ENCODE peak calls at places on chromosomes 11 and 22, in four cellular contexts. K is amniotic stem cell, J is HuH-7, U is NCI-H69. V is an unnamed sample.

GRCh38 chr11:123681007-123681406 is 26.6 kb upstream of the SCN3B start:
- DNase-seq in K (no peak), U (no peak), J (no peak), V (no peak)

GRCh38 chr11:73401217-73401923 is 25.2 kb downstream of the RELT start:
- DNase-seq in U (no peak), K (no peak), J (no peak), V (no peak)

GRCh38 chr11:83508804-83509203 is 222.6 kb upstream of the CCDC90B start:
- DNase-seq in U (peak), K (no peak), J (peak), V (no peak)

GRCh38 chr22:41405588-41405987 is 23.8 kb downstream of the TEF start:
- DNase-seq in J (no peak), U (no peak), K (no peak), V (no peak)

GRCh38 chr11:1674194-1674878 is 22.7 kb upstream of the KRTAP5-6 start:
- DNase-seq in J (peak), K (no peak), U (no peak), V (no peak)

GRCh38 chr11:4704054-4704789 is at the start of gene MMP26:
- DNase-seq in J (no peak), K (no peak), U (peak), V (peak)

GRCh38 chr11:7098235-7098832 is 9.5 kb downstream of the RBMXL2 start:
- DNase-seq in J (peak), U (peak), K (peak), V (peak)

GRCh38 chr11:97364047-97364446 is 974.2 kb downstream of the JRKL start:
- DNase-seq in K (peak), U (no peak), J (no peak), V (no peak)

GRCh38 chr22:46545041-46545796 is 7.8 kb upstream of the CELSR1 start:
- DNase-seq in J (no peak), U (peak), K (no peak), V (no peak)

GRCh38 chr22:28283025-28283654 is 364.1 kb upstream of the PITPNB start:
- DNase-seq in J (no peak), K (no peak), U (no peak), V (no peak)

GRCh38 chr11:121341609-121342008 is 49.0 kb downstream of the SC5D start:
- DNase-seq in K (no peak), U (no peak), J (no peak), V (peak)

GRCh38 chr11:67266424-67267187 is at the start of gene GRK2:
- DNase-seq in K (no peak), U (peak), J (peak), V (peak)

GRCh38 chr11:1548221-1549070 is 23.6 kb downstream of the DUSP8 start:
- DNase-seq in K (no peak), J (peak), U (peak), V (peak)

GRCh38 chr11:108235192-108235591 is 12.3 kb downstream of the ATM start:
- DNase-seq in J (no peak), U (no peak), K (no peak), V (no peak)

GRCh38 chr22:39173787-39174497 is 21.5 kb upstream of the CBX7 start:
- DNase-seq in U (no peak), K (no peak), J (no peak), V (no peak)

GRCh38 chr11:74373382-74373781 is 24.9 kb downstream of the PGM2L1 start:
- DNase-seq in U (peak), J (no peak), K (no peak), V (no peak)

GRCh38 chr11:67113231-67113721 is 5.8 kb upstream of the KDM2A start:
- DNase-seq in K (no peak), U (no peak), J (no peak), V (no peak)

GRCh38 chr11:8717876-8718753 is 35.5 kb downstream of the RPL27A start:
- DNase-seq in K (peak), J (no peak), U (no peak), V (no peak)

GRCh38 chr22:27218012-27218483 is 560.7 kb downstream of the MIAT start:
- DNase-seq in J (no peak), K (no peak), U (no peak), V (no peak)

GRCh38 chr11:77187105-77187750 is 59.2 kb downstream of the MYO7A start:
- DNase-seq in J (no peak), K (no peak), U (no peak), V (no peak)

GRCh38 chr22:20021196-20022181 is 579 bp downstream of the TANGO2 start:
- DNase-seq in U (peak), J (peak), K (no peak), V (no peak)

GRCh38 chr11:6568191-6568918 is 35.1 kb downstream of the RRP8 start:
- DNase-seq in J (no peak), U (peak), K (no peak), V (peak)

GRCh38 chr22:44131412-44131811 is 49.3 kb upstream of the PARVG start:
- DNase-seq in U (no peak), J (no peak), K (no peak), V (no peak)

GRCh38 chr11:97937501-97937900 is 1083.2 kb upstream of the CNTN5 start:
- DNase-seq in J (no peak), U (no peak), K (no peak), V (no peak)

GRCh38 chr11:61072316-61073109 is 29.8 kb upstream of the CD5 start:
- DNase-seq in K (no peak), J (no peak), U (no peak), V (no peak)

GRCh38 chr11:124917115-124917637 is 1.9 kb upstream of the HEPN1 start:
- DNase-seq in U (no peak), K (no peak), J (no peak), V (no peak)

GRCh38 chr11:898160-898517 is 12.5 kb downstream of the CHID1 start:
- DNase-seq in J (peak), U (peak), K (no peak), V (no peak)

GRCh38 chr11:92269021-92269420 is 44.4 kb downstream of the FAT3 start:
- DNase-seq in J (no peak), U (no peak), K (peak), V (no peak)

GRCh38 chr11:105153392-105153791 is 13.8 kb upstream of the CARD18 start:
- DNase-seq in U (no peak), J (no peak), K (no peak), V (no peak)

GRCh38 chr11:132784441-132784840 is 747.9 kb downstream of the OPCML start:
- DNase-seq in U (no peak), K (no peak), J (no peak), V (no peak)

GRCh38 chr22:39208013-39208680 is 36.6 kb downstream of the PDGFB start:
- DNase-seq in J (no peak), U (no peak), K (no peak), V (no peak)

V was measured in NCI-H2029.